ENCODE peak calls at places on chromosomes 2 and 18, in seven cellular contexts. L, W, X, D, U, Y and O are unnamed samples.

GRCh38 chr18:54775686-54776085 is 52.6 kb upstream of the RAB27B start:
- DNase-seq in L (no peak), W (no peak), X (no peak), D (no peak), U (no peak), Y (no peak), O (no peak)

GRCh38 chr2:36561223-36561944 is 36.6 kb downstream of the FEZ2 start:
- DNase-seq in L (no peak), W (no peak), X (peak), D (no peak), U (no peak), Y (no peak), O (no peak)

GRCh38 chr2:105431367-105432088 is 32.7 kb upstream of the FHL2 start:
- DNase-seq in L (peak), W (no peak), X (no peak), D (no peak), U (no peak), Y (no peak), O (no peak)

GRCh38 chr2:148565272-148565894 is 79.2 kb upstream of the EPC2 start:
- DNase-seq in L (no peak), W (no peak), X (no peak), D (no peak), U (no peak), Y (no peak), O (no peak)

GRCh38 chr2:85410584-85411404 is 628 bp upstream of the CAPG start:
- DNase-seq in L (no peak), W (no peak), X (no peak), D (no peak), U (no peak), Y (no peak), O (no peak)

GRCh38 chr2:237686659-237687136 is 59.3 kb downstream of the LRRFIP1 start:
- DNase-seq in L (no peak), W (no peak), X (no peak), D (no peak), U (no peak), Y (no peak), O (no peak)

GRCh38 chr2:31141513-31141912 is 3.3 kb upstream of the GALNT14 start:
- DNase-seq in L (no peak), W (no peak), X (no peak), D (no peak), U (no peak), Y (no peak), O (no peak)

GRCh38 chr2:203498161-203498560 is 36.9 kb downstream of the RAPH1 start:
- DNase-seq in L (no peak), W (no peak), X (no peak), D (no peak), U (no peak), Y (no peak), O (no peak)

GRCh38 chr2:14552818-14553217 is 79.7 kb upstream of the LRATD1 start:
- DNase-seq in L (no peak), W (no peak), X (no peak), D (no peak), U (no peak), Y (no peak), O (no peak)